ENCODE peak calls at places on chromosome 6, in seven cellular contexts. Y, D, Q, Z, I, M and U are unnamed samples.
A peak's percentile ranks its signal among the peaks of the same experiment; 100 is the strongest.

GRCh38 chr6:3159805-3160781 is 2.7 kb upstream of the TUBB2A start:
- DNase-seq in Y (no peak), D (peak; percentile 87), Q (peak; percentile 73), Z (peak; percentile 70), I (no peak), M (peak; percentile 86), U (no peak)

GRCh38 chr6:139973602-139974373 is 599.3 kb upstream of the CITED2 start:
- DNase-seq in Y (no peak), D (no peak), Q (no peak), Z (no peak), I (no peak), M (no peak), U (no peak)

GRCh38 chr6:37452522-37452921 is 19.5 kb downstream of the CMTR1 start:
- DNase-seq in Y (no peak), D (no peak), Q (no peak), Z (no peak), I (no peak), M (no peak), U (no peak)

GRCh38 chr6:157198425-157199279 is 124.7 kb downstream of the TMEM242 start:
- DNase-seq in Y (no peak), D (peak; percentile 94), Q (no peak), Z (no peak), I (peak; percentile 53), M (peak; percentile 88), U (peak; percentile 91)

GRCh38 chr6:52966101-52966500 is 29.0 kb downstream of the GSTA4 start:
- DNase-seq in Y (no peak), D (no peak), Q (no peak), Z (no peak), I (no peak), M (no peak), U (no peak)

GRCh38 chr6:142612956-142613355 is 311.1 kb downstream of the ADGRG6 start:
- DNase-seq in Y (no peak), D (no peak), Q (no peak), Z (no peak), I (no peak), M (no peak), U (no peak)

GRCh38 chr6:120608826-120609225 is 725.5 kb downstream of the TBC1D32 start:
- DNase-seq in Y (no peak), D (no peak), Q (no peak), Z (no peak), I (no peak), M (no peak), U (no peak)

GRCh38 chr6:131960371-131961133 is 9.4 kb upstream of the CCN2 start:
- DNase-seq in Y (no peak), D (no peak), Q (no peak), Z (no peak), I (no peak), M (no peak), U (no peak)

GRCh38 chr6:128327890-128328289 is 192.5 kb downstream of the PTPRK start:
- DNase-seq in Y (no peak), D (no peak), Q (no peak), Z (peak; percentile 21), I (no peak), M (no peak), U (no peak)

GRCh38 chr6:4358414-4359107 is 223.2 kb upstream of the ECI2 start:
- DNase-seq in Y (peak; percentile 23), D (peak; percentile 85), Q (peak; percentile 93), Z (no peak), I (peak; percentile 88), M (peak; percentile 82), U (peak; percentile 86)

GRCh38 chr6:107957165-107957908 is 671 bp downstream of the SEC63 start:
- DNase-seq in Y (peak; percentile 43), D (peak; percentile 46), Q (no peak), Z (peak; percentile 67), I (peak; percentile 37), M (peak; percentile 61), U (peak; percentile 58)

GRCh38 chr6:13103169-13103568 is 225.2 kb downstream of the TBC1D7 start:
- DNase-seq in Y (no peak), D (no peak), Q (no peak), Z (no peak), I (no peak), M (no peak), U (no peak)

DNA sequence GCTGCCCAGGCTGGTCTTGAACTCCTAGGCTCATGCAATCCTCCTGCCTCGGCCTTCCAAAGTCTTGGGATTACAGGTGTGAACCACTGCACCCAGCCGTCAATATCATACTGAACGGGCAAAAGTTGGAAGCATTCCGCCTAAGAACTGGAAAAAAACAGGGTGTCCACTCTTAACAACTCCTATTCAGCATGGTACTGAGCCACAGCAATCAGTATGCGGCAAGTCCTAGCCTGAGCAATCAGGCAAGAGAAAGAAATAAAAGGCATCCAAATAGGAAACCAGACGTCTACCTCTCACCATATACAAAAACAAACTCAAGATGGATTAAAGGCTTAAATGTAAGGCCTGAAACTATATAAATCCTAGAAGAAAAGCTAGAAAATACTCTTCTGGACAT is 83.1 kb downstream of the FKBP5 start:
- DNase-seq in Y (no peak), D (no peak), Q (no peak), Z (no peak), I (no peak), M (no peak), U (no peak)
- H3K4me1 ChIP-seq in Y (peaks cover 18% of the 10 kb centered on the region), D (peaks cover 69% of the 10 kb centered on the region), Q (peaks cover 64% of the 10 kb centered on the region), Z (peaks cover 50% of the 10 kb centered on the region), I (peaks cover 37% of the 10 kb centered on the region), M (peaks cover 6% of the 10 kb centered on the region), U (peaks cover 9% of the 10 kb centered on the region)

DNA sequence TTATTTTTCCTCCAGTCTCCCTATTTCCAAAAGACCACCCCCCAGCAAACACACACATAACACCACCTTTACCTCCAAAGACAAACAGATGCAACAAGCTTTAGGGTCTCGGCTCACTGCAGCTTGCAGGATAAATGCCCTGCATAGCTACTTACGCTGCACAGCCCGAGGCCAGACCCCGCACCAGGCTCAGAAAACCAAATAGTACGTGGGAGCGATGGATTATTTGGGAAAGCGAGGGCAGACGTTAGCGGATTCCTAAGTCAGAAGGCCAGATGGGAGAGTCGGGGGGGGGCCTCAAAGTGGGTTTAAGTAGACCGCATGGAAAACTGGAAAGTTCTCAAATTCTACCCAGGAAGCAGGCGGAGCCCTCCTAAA is 441 bp downstream of the SFT2D1 start:
- DNase-seq in Y (no peak), D (no peak), Q (no peak), Z (no peak), I (no peak), M (no peak), U (no peak)
- H3K4me1 ChIP-seq in Y (peaks cover 9% of the 10 kb centered on the region), D (peaks cover 56% of the 10 kb centered on the region), Q (peaks cover 37% of the 10 kb centered on the region), Z (peaks cover 52% of the 10 kb centered on the region), I (peaks cover 62% of the 10 kb centered on the region), M (peaks cover 30% of the 10 kb centered on the region), U (peaks cover 14% of the 10 kb centered on the region)

GRCh38 chr6:30782425-30783014 is 38.2 kb upstream of the IER3 start:
- DNase-seq in Y (no peak), D (no peak), Q (no peak), Z (no peak), I (no peak), M (no peak), U (no peak)

GRCh38 chr6:30780642-30780920 is 36.2 kb upstream of the IER3 start:
- DNase-seq in Y (no peak), D (no peak), Q (no peak), Z (no peak), I (no peak), M (no peak), U (no peak)

GRCh38 chr6:30781697-30782424 is 37.5 kb upstream of the IER3 start:
- DNase-seq in Y (no peak), D (peak; percentile 97), Q (peak; percentile 98), Z (no peak), I (peak; percentile 96), M (peak; percentile 96), U (peak; percentile 97)

GRCh38 chr6:30779850-30780641 is 35.7 kb upstream of the IER3 start:
- DNase-seq in Y (no peak), D (no peak), Q (no peak), Z (no peak), I (no peak), M (no peak), U (no peak)

GRCh38 chr6:30781362-30781696 is 37.0 kb upstream of the IER3 start:
- DNase-seq in Y (no peak), D (no peak), Q (no peak), Z (no peak), I (no peak), M (no peak), U (no peak)
- H3K4me1 ChIP-seq in Y (peaks cover 4% of the 10 kb centered on the region), D (peaks cover 68% of the 10 kb centered on the region), Q (peaks cover 52% of the 10 kb centered on the region), Z (peaks cover 26% of the 10 kb centered on the region), I (peaks cover 57% of the 10 kb centered on the region), M (peaks cover 45% of the 10 kb centered on the region), U (peaks cover 22% of the 10 kb centered on the region)

DNA sequence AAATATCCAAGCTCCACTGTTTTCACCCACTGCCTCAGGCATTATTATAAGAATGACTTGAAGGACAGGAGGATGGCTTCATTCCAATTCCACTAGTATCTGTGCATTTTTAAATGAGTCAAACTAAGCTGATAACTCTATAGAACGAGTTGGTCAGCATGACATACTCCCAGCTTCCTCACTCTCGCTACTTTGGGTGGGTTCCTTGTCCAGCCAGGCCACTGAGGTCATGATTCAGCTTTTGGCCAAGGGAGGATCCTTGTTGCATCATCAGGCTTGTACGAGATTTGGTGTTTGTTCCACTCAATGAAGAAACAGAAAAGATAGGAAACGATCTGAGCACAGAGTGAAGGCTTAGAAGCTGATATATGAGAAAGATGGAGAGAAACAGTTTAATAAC is 19.8 kb downstream of the NEDD9 start:
- DNase-seq in Y (no peak), D (no peak), Q (no peak), Z (no peak), I (peak; percentile 52), M (no peak), U (peak; percentile 57)
- H3K4me1 ChIP-seq in Y (no peaks in the 10 kb centered on the region), D (peaks cover 84% of the 10 kb centered on the region), Q (peaks cover 92% of the 10 kb centered on the region), Z (peaks cover 15% of the 10 kb centered on the region), I (peaks cover 99% of the 10 kb centered on the region), M (peaks cover 37% of the 10 kb centered on the region), U (peaks cover 51% of the 10 kb centered on the region)

GRCh38 chr6:163428373-163428772 is 13.9 kb downstream of the QKI start:
- DNase-seq in Y (no peak), D (no peak), Q (no peak), Z (no peak), I (no peak), M (no peak), U (no peak)

GRCh38 chr6:163435013-163435412 is 20.5 kb downstream of the QKI start:
- DNase-seq in Y (no peak), D (no peak), Q (no peak), Z (no peak), I (no peak), M (no peak), U (no peak)

GRCh38 chr6:163432300-163432699 is 17.8 kb downstream of the QKI start:
- DNase-seq in Y (no peak), D (no peak), Q (no peak), Z (no peak), I (no peak), M (no peak), U (no peak)

GRCh38 chr6:163427498-163428254 is 13.2 kb downstream of the QKI start:
- DNase-seq in Y (no peak), D (no peak), Q (no peak), Z (no peak), I (no peak), M (no peak), U (no peak)

GRCh38 chr6:163429858-163430448 is 15.4 kb downstream of the QKI start:
- DNase-seq in Y (no peak), D (no peak), Q (no peak), Z (no peak), I (no peak), M (no peak), U (no peak)
- H3K4me1 ChIP-seq in Y (peaks cover 9% of the 10 kb centered on the region), D (peaks cover 92% of the 10 kb centered on the region), Q (peaks cover 71% of the 10 kb centered on the region), Z (no peaks in the 10 kb centered on the region), I (peaks cover 99% of the 10 kb centered on the region), M (peaks cover 14% of the 10 kb centered on the region), U (no peaks in the 10 kb centered on the region)